ENCODE peak calls at places on chromosome 3, in six cellular contexts. One of them, this sample, is unnamed.

GRCh38 chr3:25581823-25582222 is 82.9 kb downstream of the TOP2B start:
- DNase-seq in fibroblast of lung: no peak
- DNase-seq in choroid plexus epithelial cell: no peak
- DNase-seq in H7: no peak
- DNase-seq in stimulated activated CD4-positive, alpha-beta T cell treated with anti-CD3 and anti-CD28 coated beads, Interleukin-1b, Interleukin-23, amount 100 ng/mL, for 1 hour: no peak
- DNase-seq in GM23248: no peak
- DNase-seq in this sample: no peak

GRCh38 chr3:50568947-50569749 is at the start of gene HEMK1:
- DNase-seq in fibroblast of lung: peak
- DNase-seq in choroid plexus epithelial cell: peak
- DNase-seq in H7: peak
- DNase-seq in stimulated activated CD4-positive, alpha-beta T cell treated with anti-CD3 and anti-CD28 coated beads, Interleukin-1b, Interleukin-23, amount 100 ng/mL, for 1 hour: peak
- DNase-seq in GM23248: peak
- DNase-seq in this sample: peak

GRCh38 chr3:87987952-87988351 is 70.9 kb downstream of the CGGBP1 start:
- DNase-seq in fibroblast of lung: no peak
- DNase-seq in choroid plexus epithelial cell: peak
- DNase-seq in H7: no peak
- DNase-seq in stimulated activated CD4-positive, alpha-beta T cell treated with anti-CD3 and anti-CD28 coated beads, Interleukin-1b, Interleukin-23, amount 100 ng/mL, for 1 hour: no peak
- DNase-seq in GM23248: peak
- DNase-seq in this sample: peak

GRCh38 chr3:111764645-111765091 is 94.4 kb upstream of the PHLDB2 start:
- DNase-seq in fibroblast of lung: peak
- DNase-seq in choroid plexus epithelial cell: peak
- DNase-seq in H7: no peak
- DNase-seq in stimulated activated CD4-positive, alpha-beta T cell treated with anti-CD3 and anti-CD28 coated beads, Interleukin-1b, Interleukin-23, amount 100 ng/mL, for 1 hour: no peak
- DNase-seq in GM23248: peak
- DNase-seq in this sample: no peak

GRCh38 chr3:127044996-127045395 is 62.1 kb downstream of the PLXNA1 start:
- DNase-seq in fibroblast of lung: peak
- DNase-seq in choroid plexus epithelial cell: peak
- DNase-seq in H7: peak
- DNase-seq in stimulated activated CD4-positive, alpha-beta T cell treated with anti-CD3 and anti-CD28 coated beads, Interleukin-1b, Interleukin-23, amount 100 ng/mL, for 1 hour: no peak
- DNase-seq in GM23248: no peak
- DNase-seq in this sample: peak

GRCh38 chr3:11005686-11006256 is 13.2 kb downstream of the SLC6A1 start:
- DNase-seq in fibroblast of lung: no peak
- DNase-seq in choroid plexus epithelial cell: peak
- DNase-seq in H7: no peak
- DNase-seq in stimulated activated CD4-positive, alpha-beta T cell treated with anti-CD3 and anti-CD28 coated beads, Interleukin-1b, Interleukin-23, amount 100 ng/mL, for 1 hour: no peak
- DNase-seq in GM23248: peak
- DNase-seq in this sample: no peak

GRCh38 chr3:36991147-36991546 is 1.8 kb downstream of the EPM2AIP1 start:
- DNase-seq in fibroblast of lung: no peak
- DNase-seq in choroid plexus epithelial cell: no peak
- DNase-seq in H7: no peak
- DNase-seq in stimulated activated CD4-positive, alpha-beta T cell treated with anti-CD3 and anti-CD28 coated beads, Interleukin-1b, Interleukin-23, amount 100 ng/mL, for 1 hour: no peak
- DNase-seq in GM23248: no peak
- DNase-seq in this sample: no peak

GRCh38 chr3:172591876-172592771 is 68.9 kb upstream of the TNFSF10 start:
- DNase-seq in fibroblast of lung: no peak
- DNase-seq in choroid plexus epithelial cell: no peak
- DNase-seq in H7: no peak
- DNase-seq in stimulated activated CD4-positive, alpha-beta T cell treated with anti-CD3 and anti-CD28 coated beads, Interleukin-1b, Interleukin-23, amount 100 ng/mL, for 1 hour: peak
- DNase-seq in GM23248: no peak
- DNase-seq in this sample: no peak

GRCh38 chr3:127536818-127537810 is 53.4 kb downstream of the TPRA1 start:
- DNase-seq in fibroblast of lung: no peak
- DNase-seq in choroid plexus epithelial cell: no peak
- DNase-seq in H7: peak
- DNase-seq in stimulated activated CD4-positive, alpha-beta T cell treated with anti-CD3 and anti-CD28 coated beads, Interleukin-1b, Interleukin-23, amount 100 ng/mL, for 1 hour: no peak
- DNase-seq in GM23248: no peak
- DNase-seq in this sample: peak

GRCh38 chr3:123130079-123130726 is 63.4 kb downstream of the PDIA5 start:
- DNase-seq in fibroblast of lung: no peak
- DNase-seq in choroid plexus epithelial cell: no peak
- DNase-seq in H7: no peak
- DNase-seq in stimulated activated CD4-positive, alpha-beta T cell treated with anti-CD3 and anti-CD28 coated beads, Interleukin-1b, Interleukin-23, amount 100 ng/mL, for 1 hour: no peak
- DNase-seq in GM23248: no peak
- DNase-seq in this sample: no peak

GRCh38 chr3:68089572-68089991 is 435.2 kb upstream of the SUCLG2 start:
- DNase-seq in fibroblast of lung: peak
- DNase-seq in choroid plexus epithelial cell: no peak
- DNase-seq in H7: no peak
- DNase-seq in stimulated activated CD4-positive, alpha-beta T cell treated with anti-CD3 and anti-CD28 coated beads, Interleukin-1b, Interleukin-23, amount 100 ng/mL, for 1 hour: no peak
- DNase-seq in GM23248: no peak
- DNase-seq in this sample: no peak

GRCh38 chr3:151086484-151087456 is 1.3 kb downstream of the MED12L start:
- DNase-seq in fibroblast of lung: peak
- DNase-seq in choroid plexus epithelial cell: peak
- DNase-seq in H7: peak
- DNase-seq in stimulated activated CD4-positive, alpha-beta T cell treated with anti-CD3 and anti-CD28 coated beads, Interleukin-1b, Interleukin-23, amount 100 ng/mL, for 1 hour: peak
- DNase-seq in GM23248: peak
- DNase-seq in this sample: peak

GRCh38 chr3:159619341-159619885 is 369.2 kb upstream of the IL12A start:
- DNase-seq in fibroblast of lung: peak
- DNase-seq in choroid plexus epithelial cell: peak
- DNase-seq in H7: no peak
- DNase-seq in stimulated activated CD4-positive, alpha-beta T cell treated with anti-CD3 and anti-CD28 coated beads, Interleukin-1b, Interleukin-23, amount 100 ng/mL, for 1 hour: no peak
- DNase-seq in GM23248: peak
- DNase-seq in this sample: peak

GRCh38 chr3:114498779-114499370 is 205.0 kb downstream of the TIGIT start:
- DNase-seq in fibroblast of lung: peak
- DNase-seq in choroid plexus epithelial cell: peak
- DNase-seq in H7: no peak
- DNase-seq in stimulated activated CD4-positive, alpha-beta T cell treated with anti-CD3 and anti-CD28 coated beads, Interleukin-1b, Interleukin-23, amount 100 ng/mL, for 1 hour: no peak
- DNase-seq in GM23248: peak
- DNase-seq in this sample: no peak

GRCh38 chr3:129010316-129010956 is 9.3 kb downstream of the EFCC1 start:
- DNase-seq in fibroblast of lung: no peak
- DNase-seq in choroid plexus epithelial cell: no peak
- DNase-seq in H7: no peak
- DNase-seq in stimulated activated CD4-positive, alpha-beta T cell treated with anti-CD3 and anti-CD28 coated beads, Interleukin-1b, Interleukin-23, amount 100 ng/mL, for 1 hour: no peak
- DNase-seq in GM23248: no peak
- DNase-seq in this sample: no peak